ENCODE peak calls at places on chromosome 12, in eight cellular contexts. S, X, O, V, U, P, A and T are unnamed samples.

GRCh38 chr12:46507766-46508165 is 135.2 kb upstream of the SLC38A2 start:
- DNase-seq in S (no peak), X (no peak), O (peak; percentile 48), V (no peak), U (no peak), P (no peak), A (no peak), T (no peak)

GRCh38 chr12:6849976-6850560 is 1.0 kb downstream of the CDCA3 start:
- DNase-seq in S (no peak), X (no peak), O (no peak), V (no peak), U (no peak), P (peak; percentile 7), A (no peak), T (no peak)

GRCh38 chr12:62006076-62006732 is 254.0 kb upstream of the USP15 start:
- DNase-seq in S (no peak), X (peak; percentile 61), O (peak; percentile 63), V (peak; percentile 45), U (no peak), P (no peak), A (peak; percentile 43), T (no peak)

GRCh38 chr12:47207005-47207717 is 127.4 kb upstream of the AMIGO2 start:
- DNase-seq in S (no peak), X (no peak), O (no peak), V (no peak), U (no peak), P (peak; percentile 57), A (no peak), T (peak; percentile 76)

GRCh38 chr12:1691123-1692007 is 495 bp downstream of the ADIPOR2 start:
- DNase-seq in S (no peak), X (no peak), O (peak; percentile 24), V (no peak), U (no peak), P (peak; percentile 49), A (no peak), T (peak; percentile 73)

GRCh38 chr12:4274396-4274959 is 916 bp downstream of the CCND2 start:
- DNase-seq in S (no peak), X (no peak), O (no peak), V (no peak), U (no peak), P (no peak), A (peak; percentile 40), T (no peak)

GRCh38 chr12:93361159-93361919 is 16.4 kb upstream of the NUDT4 start:
- DNase-seq in S (no peak), X (no peak), O (no peak), V (no peak), U (no peak), P (no peak), A (no peak), T (no peak)

GRCh38 chr12:103269962-103270361 is 225.8 kb downstream of the C12orf42 start:
- DNase-seq in S (no peak), X (no peak), O (no peak), V (no peak), U (no peak), P (no peak), A (no peak), T (no peak)

GRCh38 chr12:29066061-29066588 is 83.0 kb upstream of the FAR2 start:
- DNase-seq in S (no peak), X (no peak), O (peak; percentile 75), V (peak; percentile 40), U (no peak), P (no peak), A (no peak), T (no peak)

GRCh38 chr12:6605425-6606330 is 1.5 kb downstream of the CHD4 start:
- DNase-seq in S (no peak), X (no peak), O (peak; percentile 51), V (no peak), U (no peak), P (no peak), A (peak; percentile 62), T (no peak)

GRCh38 chr12:105485926-105486325 is 155.4 kb downstream of the C12orf75 start:
- DNase-seq in S (no peak), X (no peak), O (no peak), V (no peak), U (no peak), P (no peak), A (no peak), T (no peak)

GRCh38 chr12:64160021-64160717 is 61.9 kb downstream of the KICS2 start:
- DNase-seq in S (no peak), X (no peak), O (peak; percentile 60), V (no peak), U (no peak), P (no peak), A (no peak), T (no peak)

GRCh38 chr12:37672655-37673260 is 643.8 kb upstream of the ALG10B start:
- DNase-seq in S (no peak), X (peak; percentile 9), O (peak; percentile 47), V (no peak), U (no peak), P (no peak), A (no peak), T (no peak)

GRCh38 chr12:88496429-88497190 is 83.7 kb downstream of the KITLG start:
- DNase-seq in S (no peak), X (no peak), O (no peak), V (no peak), U (no peak), P (no peak), A (no peak), T (no peak)

GRCh38 chr12:125208942-125209341 is 143.7 kb downstream of the AACS start:
- DNase-seq in S (no peak), X (no peak), O (no peak), V (no peak), U (no peak), P (no peak), A (no peak), T (no peak)

GRCh38 chr12:49357099-49357678 is 10.1 kb upstream of the SPATS2 start:
- DNase-seq in S (no peak), X (peak; percentile 69), O (peak; percentile 85), V (no peak), U (no peak), P (no peak), A (no peak), T (no peak)

GRCh38 chr12:32134144-32134888 is 27.7 kb downstream of the BICD1 start:
- DNase-seq in S (no peak), X (no peak), O (peak; percentile 84), V (no peak), U (no peak), P (peak; percentile 14), A (no peak), T (no peak)

GRCh38 chr12:56220611-56221232 is 1.0 kb downstream of the RNF41 start:
- DNase-seq in S (no peak), X (no peak), O (peak; percentile 33), V (no peak), U (no peak), P (no peak), A (no peak), T (peak; percentile 52)

GRCh38 chr12:94941440-94941862 is 62.0 kb downstream of the NDUFA12 start:
- DNase-seq in S (no peak), X (peak; percentile 63), O (peak; percentile 79), V (no peak), U (no peak), P (no peak), A (no peak), T (no peak)

GRCh38 chr12:24562761-24563392 is 386.0 kb downstream of the BCAT1 start:
- DNase-seq in S (no peak), X (peak; percentile 8), O (no peak), V (no peak), U (peak; percentile 63), P (peak; percentile 16), A (peak; percentile 66), T (peak; percentile 53)

GRCh38 chr12:95739561-95740313 is 50.8 kb downstream of the NTN4 start:
- DNase-seq in S (peak; percentile 69), X (no peak), O (no peak), V (no peak), U (peak; percentile 30), P (no peak), A (no peak), T (peak; percentile 34)

DNA sequence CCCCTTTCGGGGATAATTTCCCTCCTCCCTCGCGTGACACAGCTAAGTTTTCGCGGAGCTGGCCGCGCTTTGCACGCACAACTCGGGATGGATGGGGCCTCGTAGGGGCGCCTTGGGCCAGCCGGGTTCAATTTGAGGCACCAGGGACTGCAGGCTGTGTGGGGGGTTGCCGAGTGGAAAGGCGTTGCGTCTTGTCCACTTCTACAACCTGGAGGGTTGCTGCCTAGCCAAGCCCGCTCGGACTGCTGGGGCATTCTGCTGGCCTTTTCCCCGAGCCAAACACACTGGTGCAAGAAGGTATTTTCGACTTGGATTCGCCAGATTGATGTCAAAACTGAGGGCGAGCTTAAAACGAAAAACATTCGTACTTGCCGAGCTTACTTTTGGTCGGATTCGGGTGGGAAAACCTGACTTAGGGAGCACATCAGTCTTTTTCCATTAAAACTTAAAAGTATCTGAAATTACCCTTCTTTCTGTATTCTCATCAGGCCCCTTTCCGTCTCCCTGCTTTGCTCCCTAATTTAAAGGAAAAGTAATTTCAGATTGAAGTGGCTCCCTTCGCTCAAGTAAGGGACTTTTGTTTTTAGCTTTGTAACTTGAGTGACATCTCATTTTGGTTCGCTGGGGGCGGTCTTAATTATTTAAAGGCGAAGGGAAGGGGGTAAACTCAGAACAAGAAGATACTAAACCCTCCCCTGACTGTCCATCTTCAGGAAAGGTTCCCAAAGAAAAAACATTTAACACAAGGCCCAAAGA is 14.3 kb downstream of the TBX3 start:
- DNase-seq in S (no peak), X (no peak), O (peak; percentile 81), V (no peak), U (peak; percentile 51), P (no peak), A (peak; percentile 46), T (no peak)
- H3K4me1 ChIP-seq in S (peaks cover 13% of the 10 kb centered on the region), X (peaks cover 20% of the 10 kb centered on the region), O (peaks cover 81% of the 10 kb centered on the region), V (peaks cover 2% of the 10 kb centered on the region), U (peaks cover 11% of the 10 kb centered on the region), P (peaks cover 5% of the 10 kb centered on the region), A (peaks cover 6% of the 10 kb centered on the region), T (peaks cover 8% of the 10 kb centered on the region)

GRCh38 chr12:114313910-114314309 is 92.0 kb downstream of the TBX5 start:
- DNase-seq in S (no peak), X (no peak), O (no peak), V (no peak), U (no peak), P (no peak), A (no peak), T (no peak)
- TF ChIP-seq CTCF in S (no peak), X (no peak), O (no peak), V (no peak), U (no peak), P (no peak), A (peak; percentile 42), T (no peak)

DNA sequence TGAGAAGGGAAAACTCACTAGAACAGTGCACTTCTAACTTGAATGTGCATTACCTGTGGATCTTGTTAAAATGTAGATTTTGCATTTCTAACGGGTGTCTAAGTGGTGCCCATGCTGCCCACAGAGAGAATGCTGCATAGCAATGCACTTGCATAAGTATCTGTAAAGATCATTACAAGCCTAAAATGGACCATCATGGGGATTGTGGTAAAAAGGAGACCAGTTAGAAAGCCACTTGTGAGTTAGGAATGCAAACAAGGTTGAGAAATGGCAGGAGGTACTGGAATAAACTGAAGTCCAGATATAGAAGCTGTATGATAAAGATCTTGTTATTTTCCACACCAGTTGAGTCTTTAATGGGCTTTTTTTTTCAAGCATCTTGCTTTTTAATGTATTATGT is 18.8 kb downstream of the AVPR1A start:
- DNase-seq in S (no peak), X (no peak), O (no peak), V (no peak), U (no peak), P (no peak), A (no peak), T (no peak)
- H3K4me1 ChIP-seq in S (no peaks in the 10 kb centered on the region), X (no peaks in the 10 kb centered on the region), O (no peaks in the 10 kb centered on the region), V (no peaks in the 10 kb centered on the region), U (no peaks in the 10 kb centered on the region), P (no peaks in the 10 kb centered on the region), A (no peaks in the 10 kb centered on the region), T (no peaks in the 10 kb centered on the region)

GRCh38 chr12:20624718-20625117 is 70.4 kb upstream of the SLCO1C1 start:
- DNase-seq in S (no peak), X (peak; percentile 79), O (peak; percentile 43), V (peak; percentile 40), U (no peak), P (no peak), A (peak; percentile 67), T (no peak)
- TF ChIP-seq CTCF in S (no peak), X (peak; percentile 51), O (peak; percentile 52), V (peak; percentile 41), U (no peak), P (no peak), A (peak; percentile 69), T (no peak)